ENCODE peak calls at places on chromosomes 1 and 21, in ten cellular contexts. One of them, this sample, is unnamed. For H3K27me3, the result is how much of the 10 kb centered on the place peaks cover.

GRCh38 chr1:62716397-62716796 is 28.2 kb upstream of the DOCK7 start:
- DNase-seq in spleen: no peak
- DNase-seq in neural progenitor cell: no peak
- DNase-seq in body of pancreas: no peak
- DNase-seq in hepatocyte: no peak
- DNase-seq in lower lobe of right lung: no peak
- DNase-seq in right lobe of liver: no peak
- DNase-seq in suprapubic skin: no peak
- DNase-seq in IMR-90: no peak
- DNase-seq in heart right ventricle: no peak
- DNase-seq in this sample: no peak

GRCh38 chr1:90370696-90371095 is 346.4 kb downstream of the BARHL2 start:
- DNase-seq in spleen: no peak
- DNase-seq in neural progenitor cell: no peak
- DNase-seq in body of pancreas: no peak
- DNase-seq in hepatocyte: no peak
- DNase-seq in lower lobe of right lung: no peak
- DNase-seq in right lobe of liver: no peak
- DNase-seq in suprapubic skin: no peak
- DNase-seq in IMR-90: no peak
- DNase-seq in heart right ventricle: no peak
- DNase-seq in this sample: no peak

GRCh38 chr21:45151484-45152115 is 77.2 kb downstream of the ADARB1 start:
- DNase-seq in spleen: no peak
- DNase-seq in neural progenitor cell: peak
- DNase-seq in body of pancreas: no peak
- DNase-seq in hepatocyte: no peak
- DNase-seq in lower lobe of right lung: no peak
- DNase-seq in right lobe of liver: no peak
- DNase-seq in suprapubic skin: no peak
- DNase-seq in IMR-90: no peak
- DNase-seq in heart right ventricle: no peak
- DNase-seq in this sample: no peak

GRCh38 chr1:54398963-54399528 is 7.1 kb downstream of the SSBP3 start:
- DNase-seq in spleen: peak
- DNase-seq in neural progenitor cell: no peak
- DNase-seq in body of pancreas: no peak
- DNase-seq in hepatocyte: no peak
- DNase-seq in lower lobe of right lung: no peak
- DNase-seq in right lobe of liver: no peak
- DNase-seq in suprapubic skin: no peak
- DNase-seq in IMR-90: no peak
- DNase-seq in heart right ventricle: no peak
- DNase-seq in this sample: no peak

GRCh38 chr1:107896946-107897345 is 68.0 kb downstream of the VAV3 start:
- DNase-seq in spleen: no peak
- DNase-seq in neural progenitor cell: no peak
- DNase-seq in body of pancreas: no peak
- DNase-seq in hepatocyte: no peak
- DNase-seq in lower lobe of right lung: no peak
- DNase-seq in right lobe of liver: no peak
- DNase-seq in suprapubic skin: no peak
- DNase-seq in IMR-90: no peak
- DNase-seq in heart right ventricle: no peak
- DNase-seq in this sample: no peak

GRCh38 chr1:84434081-84434755 is 35.9 kb downstream of the DNASE2B start:
- DNase-seq in spleen: no peak
- DNase-seq in neural progenitor cell: no peak
- DNase-seq in body of pancreas: no peak
- DNase-seq in hepatocyte: no peak
- DNase-seq in lower lobe of right lung: no peak
- DNase-seq in right lobe of liver: no peak
- DNase-seq in suprapubic skin: no peak
- DNase-seq in IMR-90: no peak
- DNase-seq in heart right ventricle: no peak
- DNase-seq in this sample: no peak

GRCh38 chr1:171433451-171433850 is 51.9 kb upstream of the PRRC2C start:
- DNase-seq in spleen: no peak
- DNase-seq in neural progenitor cell: no peak
- DNase-seq in body of pancreas: no peak
- DNase-seq in hepatocyte: no peak
- DNase-seq in lower lobe of right lung: no peak
- DNase-seq in right lobe of liver: no peak
- DNase-seq in suprapubic skin: no peak
- DNase-seq in IMR-90: peak
- DNase-seq in heart right ventricle: no peak
- DNase-seq in this sample: no peak

GRCh38 chr1:30404341-30404740 is 319.0 kb downstream of the MATN1 start:
- DNase-seq in spleen: peak
- DNase-seq in neural progenitor cell: no peak
- DNase-seq in body of pancreas: no peak
- DNase-seq in hepatocyte: no peak
- DNase-seq in lower lobe of right lung: no peak
- DNase-seq in right lobe of liver: no peak
- DNase-seq in suprapubic skin: peak
- DNase-seq in IMR-90: no peak
- DNase-seq in heart right ventricle: no peak
- DNase-seq in this sample: no peak

GRCh38 chr1:55443175-55443933 is 228.2 kb upstream of the USP24 start:
- DNase-seq in spleen: no peak
- DNase-seq in neural progenitor cell: no peak
- DNase-seq in body of pancreas: peak
- DNase-seq in hepatocyte: peak
- DNase-seq in lower lobe of right lung: peak
- DNase-seq in right lobe of liver: no peak
- DNase-seq in suprapubic skin: peak
- DNase-seq in IMR-90: peak
- DNase-seq in heart right ventricle: peak
- DNase-seq in this sample: peak

GRCh38 chr21:44483288-44484237 is 28.3 kb downstream of the LRRC3 start:
- DNase-seq in spleen: peak
- DNase-seq in neural progenitor cell: no peak
- DNase-seq in body of pancreas: no peak
- DNase-seq in hepatocyte: no peak
- DNase-seq in lower lobe of right lung: no peak
- DNase-seq in right lobe of liver: peak
- DNase-seq in suprapubic skin: no peak
- DNase-seq in IMR-90: peak
- DNase-seq in heart right ventricle: no peak
- DNase-seq in this sample: no peak

GRCh38 chr1:201059401-201059800 is 35.9 kb upstream of the KIF21B start:
- DNase-seq in spleen: no peak
- DNase-seq in neural progenitor cell: no peak
- DNase-seq in body of pancreas: no peak
- DNase-seq in hepatocyte: no peak
- DNase-seq in lower lobe of right lung: no peak
- DNase-seq in right lobe of liver: no peak
- DNase-seq in suprapubic skin: no peak
- DNase-seq in IMR-90: no peak
- DNase-seq in heart right ventricle: no peak
- DNase-seq in this sample: no peak

GRCh38 chr1:67429011-67429527 is 1.1 kb downstream of the SERBP1 start:
- DNase-seq in spleen: peak
- DNase-seq in neural progenitor cell: peak
- DNase-seq in body of pancreas: no peak
- DNase-seq in hepatocyte: peak
- DNase-seq in lower lobe of right lung: no peak
- DNase-seq in right lobe of liver: no peak
- DNase-seq in suprapubic skin: no peak
- DNase-seq in IMR-90: no peak
- DNase-seq in heart right ventricle: peak
- DNase-seq in this sample: no peak

GRCh38 chr1:241240084-241240483 is 116.9 kb downstream of the RGS7 start:
- DNase-seq in spleen: no peak
- DNase-seq in neural progenitor cell: no peak
- DNase-seq in body of pancreas: no peak
- DNase-seq in hepatocyte: no peak
- DNase-seq in lower lobe of right lung: no peak
- DNase-seq in right lobe of liver: no peak
- DNase-seq in suprapubic skin: no peak
- DNase-seq in IMR-90: no peak
- DNase-seq in heart right ventricle: no peak
- DNase-seq in this sample: no peak

GRCh38 chr1:179082308-179083030 is 599 bp downstream of the TOR3A start:
- DNase-seq in spleen: no peak
- DNase-seq in neural progenitor cell: peak
- DNase-seq in body of pancreas: peak
- DNase-seq in hepatocyte: peak
- DNase-seq in lower lobe of right lung: no peak
- DNase-seq in right lobe of liver: no peak
- DNase-seq in suprapubic skin: no peak
- DNase-seq in IMR-90: no peak
- DNase-seq in heart right ventricle: peak
- DNase-seq in this sample: no peak

GRCh38 chr21:41167348-41168342 is at the start of gene BACE2:
- DNase-seq in spleen: peak
- DNase-seq in neural progenitor cell: peak
- DNase-seq in body of pancreas: peak
- DNase-seq in hepatocyte: peak
- DNase-seq in lower lobe of right lung: peak
- DNase-seq in right lobe of liver: peak
- DNase-seq in suprapubic skin: peak
- DNase-seq in IMR-90: peak
- DNase-seq in heart right ventricle: peak
- DNase-seq in this sample: no peak
- TF ChIP-seq CTCF in spleen: peak
- TF ChIP-seq CTCF in neural progenitor cell: peak
- TF ChIP-seq CTCF in body of pancreas: peak
- TF ChIP-seq CTCF in hepatocyte: peak
- TF ChIP-seq CTCF in lower lobe of right lung: peak
- TF ChIP-seq CTCF in right lobe of liver: peak
- TF ChIP-seq CTCF in suprapubic skin: peak
- TF ChIP-seq CTCF in IMR-90: peak
- TF ChIP-seq CTCF in heart right ventricle: peak
- TF ChIP-seq CTCF in this sample: peak

GRCh38 chr1:66275083-66275482 is 258.9 kb upstream of the SGIP1 start:
- DNase-seq in spleen: no peak
- DNase-seq in neural progenitor cell: no peak
- DNase-seq in body of pancreas: no peak
- DNase-seq in hepatocyte: no peak
- DNase-seq in lower lobe of right lung: no peak
- DNase-seq in right lobe of liver: no peak
- DNase-seq in suprapubic skin: no peak
- DNase-seq in IMR-90: no peak
- DNase-seq in heart right ventricle: no peak
- DNase-seq in this sample: no peak

GRCh38 chr1:66274634-66275033 is 259.3 kb upstream of the SGIP1 start:
- DNase-seq in spleen: no peak
- DNase-seq in neural progenitor cell: no peak
- DNase-seq in body of pancreas: no peak
- DNase-seq in hepatocyte: no peak
- DNase-seq in lower lobe of right lung: no peak
- DNase-seq in right lobe of liver: no peak
- DNase-seq in suprapubic skin: no peak
- DNase-seq in IMR-90: peak
- DNase-seq in heart right ventricle: no peak
- DNase-seq in this sample: no peak

GRCh38 chr1:66276229-66276628 is 257.7 kb upstream of the SGIP1 start:
- DNase-seq in spleen: no peak
- DNase-seq in neural progenitor cell: no peak
- DNase-seq in body of pancreas: no peak
- DNase-seq in hepatocyte: no peak
- DNase-seq in lower lobe of right lung: no peak
- DNase-seq in right lobe of liver: no peak
- DNase-seq in suprapubic skin: no peak
- DNase-seq in IMR-90: no peak
- DNase-seq in heart right ventricle: no peak
- DNase-seq in this sample: no peak

GRCh38 chr1:66273674-66274073 is 260.3 kb upstream of the SGIP1 start:
- DNase-seq in spleen: no peak
- DNase-seq in neural progenitor cell: no peak
- DNase-seq in body of pancreas: no peak
- DNase-seq in hepatocyte: no peak
- DNase-seq in lower lobe of right lung: no peak
- DNase-seq in right lobe of liver: no peak
- DNase-seq in suprapubic skin: no peak
- DNase-seq in IMR-90: no peak
- DNase-seq in heart right ventricle: no peak
- DNase-seq in this sample: no peak

GRCh38 chr1:66275601-66276023 is 258.3 kb upstream of the SGIP1 start:
- DNase-seq in spleen: no peak
- DNase-seq in neural progenitor cell: no peak
- DNase-seq in body of pancreas: no peak
- DNase-seq in hepatocyte: no peak
- DNase-seq in lower lobe of right lung: no peak
- DNase-seq in right lobe of liver: no peak
- DNase-seq in suprapubic skin: no peak
- DNase-seq in IMR-90: no peak
- DNase-seq in heart right ventricle: peak
- DNase-seq in this sample: no peak
- H3K4me3 ChIP-seq in spleen: no peak
- H3K4me3 ChIP-seq in neural progenitor cell: no peak
- H3K4me3 ChIP-seq in body of pancreas: no peak
- H3K4me3 ChIP-seq in hepatocyte: no peak
- H3K4me3 ChIP-seq in lower lobe of right lung: no peak
- H3K4me3 ChIP-seq in right lobe of liver: no peak
- H3K4me3 ChIP-seq in suprapubic skin: no peak
- H3K4me3 ChIP-seq in IMR-90: no peak
- H3K4me3 ChIP-seq in heart right ventricle: no peak
- H3K4me3 ChIP-seq in this sample: no peak

DNA sequence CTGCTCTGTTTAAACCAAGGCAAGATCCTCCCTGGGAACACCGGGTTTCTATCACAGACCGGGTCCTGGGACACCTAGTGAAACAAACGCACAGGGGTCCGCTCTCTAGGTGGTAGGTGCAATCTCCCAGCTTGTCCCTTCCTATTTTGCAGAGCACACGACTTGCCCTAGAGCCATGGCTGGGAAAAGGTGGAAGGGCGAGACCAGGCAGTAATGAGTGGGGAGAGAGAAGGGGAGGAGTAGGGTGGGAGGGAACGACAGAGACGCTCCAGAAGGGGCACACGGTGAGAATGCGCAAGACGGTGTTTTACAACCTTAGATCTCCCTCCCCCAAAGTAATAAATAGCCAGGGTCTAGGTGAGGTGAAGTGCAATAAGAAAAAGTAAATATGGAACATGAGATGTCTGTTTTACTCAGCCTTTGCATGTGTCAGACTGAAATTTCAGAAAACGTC is 9.3 kb upstream of the ARHGAP29 start:
- DNase-seq in spleen: no peak
- DNase-seq in neural progenitor cell: peak
- DNase-seq in body of pancreas: no peak
- DNase-seq in hepatocyte: peak
- DNase-seq in lower lobe of right lung: no peak
- DNase-seq in right lobe of liver: no peak
- DNase-seq in suprapubic skin: no peak
- DNase-seq in IMR-90: no peak
- DNase-seq in heart right ventricle: no peak
- DNase-seq in this sample: no peak
- H3K27me3 ChIP-seq in spleen: half or more
- H3K27me3 ChIP-seq in neural progenitor cell: half or more
- H3K27me3 ChIP-seq in body of pancreas: under half
- H3K27me3 ChIP-seq in hepatocyte: under half
- H3K27me3 ChIP-seq in lower lobe of right lung: under half
- H3K27me3 ChIP-seq in right lobe of liver: under half
- H3K27me3 ChIP-seq in suprapubic skin: under half
- H3K27me3 ChIP-seq in IMR-90: under half
- H3K27me3 ChIP-seq in heart right ventricle: under half
- H3K27me3 ChIP-seq in this sample: under half

DNA sequence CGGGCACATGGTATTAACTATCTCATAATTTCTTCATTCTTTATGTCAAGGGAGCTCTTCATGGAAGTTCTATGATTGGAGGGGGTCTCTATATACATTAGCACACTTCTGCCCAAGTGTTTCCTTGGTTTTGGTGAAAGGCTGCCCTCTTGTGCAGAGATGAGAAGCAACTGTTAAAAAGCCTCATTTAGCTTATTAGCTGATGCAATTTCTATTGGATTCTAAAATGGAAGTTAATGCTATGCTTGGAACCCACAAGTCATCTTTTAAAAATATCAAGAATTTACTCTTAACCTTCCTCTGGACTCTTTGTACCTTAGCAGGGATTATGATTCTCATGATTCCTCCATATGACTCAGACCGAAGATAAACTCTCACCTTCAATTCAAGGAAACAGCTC is 328.9 kb downstream of the PTBP2 start:
- DNase-seq in spleen: no peak
- DNase-seq in neural progenitor cell: peak
- DNase-seq in body of pancreas: no peak
- DNase-seq in hepatocyte: peak
- DNase-seq in lower lobe of right lung: no peak
- DNase-seq in right lobe of liver: no peak
- DNase-seq in suprapubic skin: no peak
- DNase-seq in IMR-90: peak
- DNase-seq in heart right ventricle: no peak
- DNase-seq in this sample: no peak
- TF ChIP-seq CTCF in spleen: no peak
- TF ChIP-seq CTCF in neural progenitor cell: peak
- TF ChIP-seq CTCF in body of pancreas: no peak
- TF ChIP-seq CTCF in hepatocyte: peak
- TF ChIP-seq CTCF in lower lobe of right lung: no peak
- TF ChIP-seq CTCF in right lobe of liver: peak
- TF ChIP-seq CTCF in suprapubic skin: no peak
- TF ChIP-seq CTCF in IMR-90: peak
- TF ChIP-seq CTCF in heart right ventricle: no peak
- TF ChIP-seq CTCF in this sample: peak